ENCODE peak calls at places on chromosomes 11 and 22, in five cellular contexts. M is heart left ventricle, Z is HL-60, U is neural progenitor cell, X is cardiac muscle cell. J is an unnamed sample.

GRCh38 chr11:126140106-126140931 is 71.1 kb downstream of the RPUSD4 start:
- DNase-seq in M (no peak), Z (no peak), U (no peak), X (no peak), J (no peak)

GRCh38 chr11:34909435-34909834 is 6.7 kb downstream of the APIP start:
- DNase-seq in M (no peak), Z (peak), U (no peak), X (no peak), J (no peak)

GRCh38 chr22:26484360-26484706 is 656 bp downstream of the SRRD start:
- DNase-seq in M (no peak), Z (no peak), U (no peak), X (no peak), J (no peak)

GRCh38 chr11:102600666-102601065 is 24.5 kb downstream of the MMP20 start:
- DNase-seq in M (no peak), Z (no peak), U (no peak), X (no peak), J (no peak)

GRCh38 chr11:58788355-58789023 is 56.0 kb downstream of the GLYATL2 start:
- DNase-seq in M (peak), Z (peak), U (peak), X (peak), J (peak)

GRCh38 chr22:39174498-39175120 is 22.1 kb upstream of the CBX7 start:
- DNase-seq in M (peak), Z (no peak), U (peak), X (peak), J (peak)

GRCh38 chr22:24968066-24968561 is 15.6 kb downstream of the KIAA1671 start:
- DNase-seq in M (peak), Z (no peak), U (peak), X (peak), J (no peak)

GRCh38 chr11:64461081-64461480 is 102.1 kb downstream of the RPS6KA4 start:
- DNase-seq in M (no peak), Z (no peak), U (no peak), X (no peak), J (no peak)

GRCh38 chr11:41926339-41926738 is 466.9 kb upstream of the LRRC4C start:
- DNase-seq in M (no peak), Z (no peak), U (no peak), X (no peak), J (no peak)

GRCh38 chr11:125410091-125410490 is 86.0 kb downstream of the FEZ1 start:
- DNase-seq in M (no peak), Z (no peak), U (peak), X (no peak), J (no peak)

GRCh38 chr11:20194470-20194869 is 34.2 kb upstream of the DBX1 start:
- DNase-seq in M (no peak), Z (no peak), U (no peak), X (no peak), J (no peak)

GRCh38 chr11:76329084-76329648 is 51.8 kb downstream of the THAP12 start:
- DNase-seq in M (no peak), Z (no peak), U (peak), X (peak), J (peak)

GRCh38 chr22:40043793-40044101 is 49.0 kb downstream of the FAM83F start:
- DNase-seq in M (no peak), Z (no peak), U (no peak), X (no peak), J (no peak)

GRCh38 chr11:65204646-65205601 is 23.2 kb downstream of the CAPN1 start:
- DNase-seq in M (no peak), Z (peak), U (peak), X (peak), J (peak)

GRCh38 chr11:86644291-86644690 is 28.1 kb downstream of the ME3 start:
- DNase-seq in M (no peak), Z (no peak), U (no peak), X (no peak), J (no peak)

GRCh38 chr22:39727541-39727940 is 157.0 kb downstream of the CACNA1I start:
- DNase-seq in M (no peak), Z (no peak), U (no peak), X (no peak), J (no peak)

GRCh38 chr22:40526960-40527359 is 109.6 kb downstream of the MRTFA start:
- DNase-seq in M (no peak), Z (no peak), U (no peak), X (no peak), J (no peak)

GRCh38 chr22:29157759-29158535 is 47.7 kb upstream of the EMID1 start:
- DNase-seq in M (no peak), Z (no peak), U (peak), X (no peak), J (no peak)

GRCh38 chr11:69996451-69996850 is 81.7 kb upstream of the ANO1 start:
- DNase-seq in M (no peak), Z (no peak), U (no peak), X (no peak), J (no peak)

GRCh38 chr22:47296405-47297260 is 534.2 kb downstream of the TBC1D22A start:
- DNase-seq in M (no peak), Z (no peak), U (no peak), X (no peak), J (no peak)

GRCh38 chr22:40224702-40225101 is 47.0 kb downstream of the TNRC6B start:
- DNase-seq in M (no peak), Z (no peak), U (no peak), X (no peak), J (no peak)

GRCh38 chr11:102974552-102975280 is 19.2 kb upstream of the MMP13 start:
- DNase-seq in M (no peak), Z (no peak), U (no peak), X (no peak), J (no peak)

GRCh38 chr11:89583580-89583979 is 92.4 kb upstream of the NOX4 start:
- DNase-seq in M (no peak), Z (no peak), U (no peak), X (no peak), J (no peak)

GRCh38 chr11:4093519-4094347 is 866 bp upstream of the RRM1 start:
- DNase-seq in M (no peak), Z (no peak), U (no peak), X (no peak), J (no peak)

GRCh38 chr22:31613286-31613903 is 48.6 kb downstream of the PISD start:
- DNase-seq in M (no peak), Z (no peak), U (no peak), X (no peak), J (no peak)

GRCh38 chr11:15627560-15627959 is 512.8 kb downstream of the INSC start:
- DNase-seq in M (no peak), Z (no peak), U (no peak), X (no peak), J (no peak)

GRCh38 chr11:132220464-132220863 is 850.0 kb downstream of the NTM start:
- DNase-seq in M (no peak), Z (no peak), U (no peak), X (no peak), J (no peak)

GRCh38 chr11:494761-495536 is 12.1 kb downstream of the RNH1 start:
- DNase-seq in M (no peak), Z (no peak), U (no peak), X (no peak), J (no peak)

GRCh38 chr11:37504066-37504611 is 906.1 kb upstream of the RAG2 start:
- DNase-seq in M (no peak), Z (no peak), U (peak), X (no peak), J (no peak)

GRCh38 chr11:130782361-130783221 is 133.7 kb downstream of the SNX19 start:
- DNase-seq in M (no peak), Z (no peak), U (peak), X (no peak), J (no peak)

GRCh38 chr22:26461188-26461810 is 22.3 kb downstream of the HPS4 start:
- DNase-seq in M (peak), Z (peak), U (peak), X (peak), J (peak)

GRCh38 chr11:60988658-60989057 is 17.2 kb downstream of the CD6 start:
- DNase-seq in M (no peak), Z (no peak), U (no peak), X (no peak), J (no peak)
- TF ChIP-seq CTCF in M (no peak), Z (no peak), U (no peak), X (no peak), J (no peak)

GRCh38 chr22:48973694-48974041 is 854.0 kb downstream of the BRD1 start:
- DNase-seq in M (no peak), Z (no peak), U (no peak), X (no peak), J (no peak)

GRCh38 chr22:48972979-48973693 is 854.5 kb downstream of the BRD1 start:
- DNase-seq in M (no peak), Z (no peak), U (no peak), X (no peak), J (no peak)

DNA sequence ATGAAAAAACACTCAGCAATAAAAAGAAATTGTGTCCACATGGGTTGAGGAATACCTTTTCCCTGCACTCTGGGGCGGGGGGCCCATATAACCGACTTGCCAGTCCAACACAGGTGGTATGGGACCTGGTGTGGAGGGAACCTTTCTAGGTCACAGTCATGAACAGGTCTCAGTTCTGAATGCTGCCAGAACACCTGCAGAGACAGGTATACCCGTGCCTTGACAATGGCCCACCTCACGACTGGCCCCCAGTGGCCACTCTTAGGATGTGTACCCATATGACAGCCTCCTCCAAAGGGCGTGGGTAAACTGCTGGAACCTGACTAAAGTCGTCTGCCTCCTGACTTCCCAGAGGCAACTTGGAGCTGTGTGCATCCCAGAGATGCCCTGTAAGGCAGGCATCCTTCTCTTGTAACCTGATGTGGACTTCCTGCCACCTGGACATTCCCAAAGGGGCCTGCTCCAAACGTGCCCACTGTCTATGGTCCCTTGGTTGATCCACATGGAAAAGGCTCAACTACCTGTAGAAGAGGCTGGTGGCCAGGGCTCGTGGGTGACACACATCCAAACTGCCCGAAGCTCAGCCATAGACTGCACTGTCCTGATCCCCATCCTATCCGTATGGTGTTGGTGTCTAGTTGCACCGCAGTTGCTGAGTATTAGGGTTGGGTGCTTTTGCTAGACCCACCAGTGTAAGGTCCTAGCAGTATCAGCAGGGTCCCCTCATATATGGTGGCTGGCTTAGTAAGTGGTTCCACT is 859.3 kb downstream of the BRD1 start:
- DNase-seq in M (no peak), Z (no peak), U (peak), X (peak), J (peak)
- TF ChIP-seq CTCF in M (no peak), Z (no peak), U (peak), X (no peak), J (peak)

GRCh38 chr11:67389477-67389876 is 2.3 kb upstream of the RAD9A start:
- DNase-seq in M (no peak), Z (peak), U (peak), X (peak), J (peak)
- TF ChIP-seq CTCF in M (peak), Z (peak), U (peak), X (peak), J (peak)

DNA sequence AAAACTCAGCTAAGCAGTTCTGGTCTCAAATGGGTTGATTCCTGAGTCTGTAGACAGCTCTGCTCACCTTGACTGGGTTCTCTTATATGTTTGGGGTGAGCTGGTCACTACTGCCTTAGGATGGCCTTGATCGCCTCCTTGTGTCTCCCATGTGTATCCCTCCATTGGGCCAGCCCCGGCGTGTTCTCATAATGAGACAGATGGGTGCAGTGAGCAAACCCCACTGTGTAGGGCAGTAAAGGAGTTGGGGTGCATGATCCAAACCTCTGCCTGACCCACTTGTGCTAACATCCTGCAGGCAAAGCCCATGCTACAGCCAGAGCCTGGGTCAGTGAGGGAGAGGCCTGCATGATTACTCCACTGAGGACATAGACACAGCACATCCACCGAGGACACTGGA is 657.6 kb downstream of the BRD1 start:
- DNase-seq in M (no peak), Z (no peak), U (peak), X (no peak), J (no peak)
- TF ChIP-seq CTCF in M (no peak), Z (no peak), U (peak), X (no peak), J (no peak)